ENCODE peak calls at places on chromosomes 16 and 17, in seven cellular contexts. One of them, this sample, is unnamed.

GRCh38 chr17:82497483-82498405 is 21.8 kb upstream of the FOXK2 start:
- DNase-seq in stimulated activated CD4-positive, alpha-beta T cell treated with anti-CD3 and anti-CD28 coated beads, Interleukin-4, amount 100 ng/mL, for 24 hours: peak; percentile 44
- DNase-seq in NCI-H345: peak; percentile 67
- DNase-seq in RPMI7951: peak; percentile 47
- DNase-seq in EL: peak; percentile 65
- DNase-seq in RPMI8226: peak; percentile 66
- DNase-seq in cardiac fibroblast: peak; percentile 65
- DNase-seq in this sample: no peak

GRCh38 chr17:44384823-44385286 is 4.6 kb downstream of the ITGA2B start:
- DNase-seq in NCI-H345: no peak
- DNase-seq in cardiac fibroblast: no peak
- DNase-seq in EL: no peak
- DNase-seq in RPMI7951: no peak
- DNase-seq in RPMI8226: no peak
- DNase-seq in stimulated activated CD4-positive, alpha-beta T cell treated with anti-CD3 and anti-CD28 coated beads, Interleukin-4, amount 100 ng/mL, for 24 hours: no peak
- DNase-seq in this sample: no peak

GRCh38 chr17:76196675-76197074 is 43.6 kb downstream of the RNF157 start:
- DNase-seq in RPMI7951: no peak
- DNase-seq in NCI-H345: no peak
- DNase-seq in RPMI8226: no peak
- DNase-seq in stimulated activated CD4-positive, alpha-beta T cell treated with anti-CD3 and anti-CD28 coated beads, Interleukin-4, amount 100 ng/mL, for 24 hours: no peak
- DNase-seq in cardiac fibroblast: peak; percentile 56
- DNase-seq in EL: no peak
- DNase-seq in this sample: no peak

GRCh38 chr17:56939869-56940484 is 20.9 kb downstream of the COIL start:
- DNase-seq in RPMI8226: peak; percentile 75
- DNase-seq in EL: peak; percentile 69
- DNase-seq in NCI-H345: peak; percentile 42
- DNase-seq in RPMI7951: peak; percentile 47
- DNase-seq in cardiac fibroblast: peak; percentile 73
- DNase-seq in stimulated activated CD4-positive, alpha-beta T cell treated with anti-CD3 and anti-CD28 coated beads, Interleukin-4, amount 100 ng/mL, for 24 hours: no peak
- DNase-seq in this sample: peak; percentile 30

GRCh38 chr16:87233928-87234327 is 83.3 kb downstream of the C16orf95 start:
- DNase-seq in RPMI8226: peak; percentile 7
- DNase-seq in EL: peak; percentile 38
- DNase-seq in cardiac fibroblast: peak; percentile 72
- DNase-seq in stimulated activated CD4-positive, alpha-beta T cell treated with anti-CD3 and anti-CD28 coated beads, Interleukin-4, amount 100 ng/mL, for 24 hours: no peak
- DNase-seq in NCI-H345: no peak
- DNase-seq in RPMI7951: peak; percentile 39
- DNase-seq in this sample: no peak

GRCh38 chr17:35129973-35130351 is 8.5 kb downstream of the FNDC8 start:
- DNase-seq in NCI-H345: no peak
- DNase-seq in stimulated activated CD4-positive, alpha-beta T cell treated with anti-CD3 and anti-CD28 coated beads, Interleukin-4, amount 100 ng/mL, for 24 hours: no peak
- DNase-seq in RPMI8226: no peak
- DNase-seq in cardiac fibroblast: peak; percentile 40
- DNase-seq in EL: peak; percentile 16
- DNase-seq in RPMI7951: no peak
- DNase-seq in this sample: no peak

GRCh38 chr17:82946081-82946480 is 106.3 kb upstream of the ZNF750 start:
- DNase-seq in RPMI7951: no peak
- DNase-seq in RPMI8226: no peak
- DNase-seq in NCI-H345: no peak
- DNase-seq in cardiac fibroblast: no peak
- DNase-seq in EL: no peak
- DNase-seq in stimulated activated CD4-positive, alpha-beta T cell treated with anti-CD3 and anti-CD28 coated beads, Interleukin-4, amount 100 ng/mL, for 24 hours: no peak
- DNase-seq in this sample: no peak

GRCh38 chr17:68909066-68909465 is 46.1 kb downstream of the ABCA8 start:
- DNase-seq in EL: peak; percentile 84
- DNase-seq in cardiac fibroblast: peak; percentile 92
- DNase-seq in RPMI8226: peak; percentile 40
- DNase-seq in NCI-H345: no peak
- DNase-seq in stimulated activated CD4-positive, alpha-beta T cell treated with anti-CD3 and anti-CD28 coated beads, Interleukin-4, amount 100 ng/mL, for 24 hours: no peak
- DNase-seq in RPMI7951: peak; percentile 76
- DNase-seq in this sample: peak; percentile 11

GRCh38 chr17:50621562-50621961 is 13.1 kb upstream of the ABCC3 start:
- DNase-seq in NCI-H345: peak; percentile 64
- DNase-seq in RPMI7951: no peak
- DNase-seq in stimulated activated CD4-positive, alpha-beta T cell treated with anti-CD3 and anti-CD28 coated beads, Interleukin-4, amount 100 ng/mL, for 24 hours: no peak
- DNase-seq in RPMI8226: no peak
- DNase-seq in cardiac fibroblast: peak; percentile 24
- DNase-seq in EL: no peak
- DNase-seq in this sample: no peak

GRCh38 chr17:76714822-76715461 is 4.2 kb upstream of the MXRA7 start:
- DNase-seq in stimulated activated CD4-positive, alpha-beta T cell treated with anti-CD3 and anti-CD28 coated beads, Interleukin-4, amount 100 ng/mL, for 24 hours: peak; percentile 82
- DNase-seq in cardiac fibroblast: peak; percentile 72
- DNase-seq in RPMI8226: peak; percentile 76
- DNase-seq in NCI-H345: peak; percentile 47
- DNase-seq in RPMI7951: peak; percentile 42
- DNase-seq in EL: peak; percentile 61
- DNase-seq in this sample: no peak

GRCh38 chr17:48246623-48247022 is 139.1 kb downstream of the SNX11 start:
- DNase-seq in stimulated activated CD4-positive, alpha-beta T cell treated with anti-CD3 and anti-CD28 coated beads, Interleukin-4, amount 100 ng/mL, for 24 hours: no peak
- DNase-seq in EL: peak; percentile 92
- DNase-seq in RPMI8226: no peak
- DNase-seq in cardiac fibroblast: peak; percentile 18
- DNase-seq in RPMI7951: peak; percentile 20
- DNase-seq in NCI-H345: no peak
- DNase-seq in this sample: no peak

GRCh38 chr16:8959921-8960787 is 3.6 kb downstream of the USP7 start:
- DNase-seq in RPMI8226: peak; percentile 63
- DNase-seq in NCI-H345: no peak
- DNase-seq in RPMI7951: no peak
- DNase-seq in cardiac fibroblast: peak; percentile 33
- DNase-seq in EL: peak; percentile 14
- DNase-seq in stimulated activated CD4-positive, alpha-beta T cell treated with anti-CD3 and anti-CD28 coated beads, Interleukin-4, amount 100 ng/mL, for 24 hours: peak; percentile 15
- DNase-seq in this sample: no peak

GRCh38 chr17:8311131-8311790 is 1.2 kb downstream of the ARHGEF15 start:
- DNase-seq in stimulated activated CD4-positive, alpha-beta T cell treated with anti-CD3 and anti-CD28 coated beads, Interleukin-4, amount 100 ng/mL, for 24 hours: no peak
- DNase-seq in cardiac fibroblast: no peak
- DNase-seq in RPMI8226: no peak
- DNase-seq in EL: no peak
- DNase-seq in RPMI7951: no peak
- DNase-seq in NCI-H345: no peak
- DNase-seq in this sample: no peak

This sample was measured in GM12891.